ENCODE peak calls at places on chromosome 6, in six cellular contexts. H is IMR-90, Z is H1, C is mesenchymal stem cell, N is trophoblast cell, F is H9. J is an unnamed sample.
A peak's percentile ranks its signal among the peaks of the same experiment; 100 is the strongest.

GRCh38 chr6:136782021-136782770 is 10.1 kb downstream of the MAP3K5 start:
- DNase-seq in H (peak; percentile 79), Z (no peak), C (peak; percentile 45), N (peak; percentile 78), F (no peak), J (no peak)

GRCh38 chr6:89840538-89840937 is 10.9 kb downstream of the CASP8AP2 start:
- DNase-seq in H (peak; percentile 41), Z (no peak), C (no peak), N (no peak), F (no peak), J (no peak)

GRCh38 chr6:13662651-13663334 is 47.7 kb downstream of the NOL7 start:
- DNase-seq in H (no peak), Z (no peak), C (no peak), N (no peak), F (no peak), J (no peak)

GRCh38 chr6:165010556-165011535 is 298.6 kb downstream of the C6orf118 start:
- DNase-seq in H (no peak), Z (no peak), C (peak; percentile 33), N (peak; percentile 91), F (no peak), J (no peak)

GRCh38 chr6:157764346-157765068 is 58.5 kb upstream of the SNX9 start:
- DNase-seq in H (peak; percentile 100), Z (no peak), C (peak; percentile 100), N (peak; percentile 99), F (no peak), J (no peak)

GRCh38 chr6:49556429-49556837 is 6.0 kb downstream of the C6orf141 start:
- DNase-seq in H (peak; percentile 9), Z (no peak), C (peak; percentile 81), N (peak; percentile 74), F (no peak), J (no peak)

GRCh38 chr6:49370518-49370917 is 92.5 kb downstream of the MMUT start:
- DNase-seq in H (no peak), Z (no peak), C (no peak), N (no peak), F (no peak), J (no peak)

GRCh38 chr6:139439278-139439813 is 64.9 kb upstream of the CITED2 start:
- DNase-seq in H (peak; percentile 66), Z (no peak), C (peak; percentile 28), N (peak; percentile 28), F (no peak), J (no peak)

GRCh38 chr6:89433637-89434499 is 916 bp downstream of the ANKRD6 start:
- DNase-seq in H (no peak), Z (no peak), C (no peak), N (peak; percentile 63), F (no peak), J (no peak)

DNA sequence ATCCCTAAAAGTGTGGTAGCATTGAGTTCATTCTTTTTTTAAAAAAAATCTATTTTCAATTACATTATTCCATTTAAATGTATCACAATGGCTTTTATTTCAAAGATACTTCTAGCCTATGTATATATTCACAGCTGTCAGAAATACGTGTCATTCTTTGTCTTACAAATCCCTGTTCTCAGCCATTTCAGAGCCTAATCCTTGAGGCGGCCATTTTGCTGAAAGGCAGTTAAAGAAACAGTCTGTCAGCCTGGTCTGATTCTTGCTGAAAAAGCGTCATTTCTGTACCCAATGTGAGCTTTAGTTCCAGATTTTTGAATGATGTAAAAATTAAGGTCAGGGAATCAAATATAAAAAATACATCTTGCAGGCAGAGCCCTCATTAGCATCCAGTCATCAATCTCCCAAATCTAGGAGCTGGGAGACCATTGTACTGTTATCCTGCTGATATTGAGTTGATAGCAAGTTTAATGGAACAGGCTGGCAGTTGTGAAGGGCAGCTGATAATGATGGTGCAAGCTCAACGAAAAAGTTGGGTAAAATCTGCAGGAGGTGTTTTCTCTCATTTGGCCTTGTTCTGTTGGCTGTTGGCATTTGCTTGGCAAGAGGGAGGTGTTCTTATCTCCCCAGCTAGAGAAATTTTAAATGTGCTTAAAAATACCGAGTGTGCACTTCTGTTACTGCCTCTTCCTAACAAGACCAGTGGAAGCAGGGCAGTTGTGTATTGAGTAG is 314.7 kb downstream of the SOX4 start:
- DNase-seq in H (no peak), Z (no peak), C (no peak), N (no peak), F (no peak), J (no peak)
- H2BK5ac ChIP-seq in H (no peak overlapping the region), Z (no peak overlapping the region), C (no peak overlapping the region), N (no peak overlapping the region), F (peak overlapping the region; percentile 8), J (no peak overlapping the region)

GRCh38 chr6:11332463-11332862 is 100.0 kb upstream of the NEDD9 start:
- DNase-seq in H (no peak), Z (no peak), C (no peak), N (no peak), F (no peak), J (no peak)

GRCh38 chr6:11328613-11329247 is 96.3 kb upstream of the NEDD9 start:
- DNase-seq in H (peak; percentile 80), Z (no peak), C (peak; percentile 78), N (peak; percentile 62), F (no peak), J (no peak)

GRCh38 chr6:11333292-11333849 is 100.9 kb upstream of the NEDD9 start:
- DNase-seq in H (no peak), Z (no peak), C (no peak), N (no peak), F (peak; percentile 39), J (no peak)

GRCh38 chr6:11331136-11331535 is 98.7 kb upstream of the NEDD9 start:
- DNase-seq in H (no peak), Z (no peak), C (no peak), N (no peak), F (no peak), J (no peak)

DNA sequence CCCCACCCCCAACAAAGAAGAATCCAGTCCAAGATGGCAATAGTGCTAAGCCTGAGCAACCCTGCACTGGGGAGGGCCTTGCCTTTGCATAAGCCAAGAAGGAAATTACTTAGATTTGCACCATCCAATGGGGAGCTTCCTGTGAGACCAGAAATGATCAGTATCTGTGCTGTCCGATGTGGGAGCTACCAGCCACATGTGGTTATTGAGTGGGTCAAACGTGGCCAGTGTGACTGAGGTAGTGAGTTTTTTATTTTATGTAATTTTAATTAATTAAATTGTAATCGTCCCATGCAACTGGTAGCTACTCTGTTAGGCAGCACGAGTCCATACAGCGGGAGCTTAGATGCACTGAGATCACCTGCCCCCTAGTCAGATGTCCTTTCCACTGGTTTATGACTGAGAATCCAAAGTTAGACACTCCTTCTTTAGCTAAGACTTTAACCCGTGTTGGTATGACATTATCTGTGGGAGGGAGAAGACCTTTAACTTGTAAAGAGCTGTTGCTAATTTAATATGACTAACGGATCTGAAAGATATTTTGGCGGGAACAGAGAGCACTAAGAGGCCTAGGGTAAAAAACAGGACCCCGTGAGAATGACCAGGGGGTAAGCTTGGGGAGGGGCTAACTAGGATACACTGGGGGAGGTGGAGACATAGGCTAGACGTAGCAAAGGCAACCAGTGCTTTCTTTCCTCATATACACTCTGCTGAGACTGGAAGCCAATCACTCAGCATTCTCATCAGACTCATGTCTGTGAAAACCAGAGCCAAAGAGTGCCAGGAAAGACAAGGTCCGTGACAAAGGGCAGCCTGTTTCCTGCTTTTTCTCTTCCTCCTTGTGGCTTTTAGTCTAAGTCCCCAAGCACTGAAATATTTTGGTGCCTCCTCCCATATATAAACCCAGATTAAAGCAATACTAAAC is 97.6 kb upstream of the NEDD9 start:
- DNase-seq in H (no peak), Z (no peak), C (no peak), N (no peak), F (no peak), J (no peak)
- H3K27ac ChIP-seq in H (no peak overlapping the region), Z (no peak overlapping the region), C (no peak overlapping the region), N (no peak overlapping the region), F (no peak overlapping the region), J (no peak overlapping the region)

GRCh38 chr6:69494595-69494994 is 302.2 kb downstream of the LMBRD1 start:
- DNase-seq in H (no peak), Z (no peak), C (no peak), N (no peak), F (no peak), J (no peak)

GRCh38 chr6:69487688-69488087 is 309.1 kb downstream of the LMBRD1 start:
- DNase-seq in H (no peak), Z (no peak), C (no peak), N (peak; percentile 35), F (no peak), J (no peak)

DNA sequence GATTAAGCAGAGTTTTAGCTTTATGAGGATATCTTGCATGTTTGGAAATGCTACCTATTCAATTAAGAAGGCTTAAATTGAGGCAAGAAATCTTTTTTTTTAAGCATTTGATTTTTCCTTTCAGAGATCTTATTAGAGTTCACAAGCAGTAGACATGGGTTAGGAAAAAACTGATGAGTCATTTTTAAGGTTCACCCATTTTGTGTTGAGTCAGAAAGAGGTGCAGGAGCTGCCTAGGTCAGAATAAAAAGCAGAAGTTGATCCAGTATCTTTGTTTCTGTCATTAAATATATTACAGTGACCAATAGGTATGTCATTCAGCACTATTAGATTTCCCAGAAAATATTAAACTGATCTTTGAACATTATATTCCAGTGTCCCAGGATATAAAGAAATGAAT is 306.8 kb downstream of the LMBRD1 start:
- DNase-seq in H (no peak), Z (no peak), C (no peak), N (no peak), F (no peak), J (no peak)
- H2AFZ ChIP-seq in H (no peak overlapping the region), Z (no peak overlapping the region), C (no peak overlapping the region), N (no peak overlapping the region), F (no peak overlapping the region), J (no peak overlapping the region)

GRCh38 chr6:21828689-21829088 is 235.1 kb downstream of the SOX4 start:
- DNase-seq in H (no peak), Z (no peak), C (no peak), N (no peak), F (no peak), J (no peak)

GRCh38 chr6:21827425-21828192 is 234.1 kb downstream of the SOX4 start:
- DNase-seq in H (peak; percentile 59), Z (no peak), C (peak; percentile 47), N (no peak), F (no peak), J (no peak)

GRCh38 chr6:21826460-21826859 is 232.9 kb downstream of the SOX4 start:
- DNase-seq in H (no peak), Z (no peak), C (no peak), N (peak; percentile 51), F (no peak), J (no peak)

GRCh38 chr6:21824431-21825180 is 231.1 kb downstream of the SOX4 start:
- DNase-seq in H (peak; percentile 50), Z (no peak), C (peak; percentile 60), N (peak; percentile 20), F (no peak), J (no peak)

DNA sequence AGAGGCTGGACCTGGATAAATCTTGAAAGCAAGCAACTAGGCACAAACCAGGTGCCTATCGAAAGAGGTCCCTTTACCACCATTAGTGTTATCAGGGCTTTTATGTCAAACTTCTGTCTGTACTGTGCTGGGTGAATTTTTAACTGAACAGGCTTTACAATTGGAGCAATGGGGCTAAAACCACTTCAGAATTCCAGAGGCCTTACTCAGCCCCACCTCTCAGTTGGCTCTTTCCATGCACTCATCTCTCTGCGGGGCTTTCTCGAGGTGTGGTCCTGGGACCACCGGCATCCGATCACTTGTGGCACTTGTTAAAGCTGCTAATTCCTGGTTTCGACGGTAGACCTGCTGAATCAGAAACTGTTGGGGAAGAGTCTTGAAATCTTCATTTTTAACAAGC is 232.5 kb downstream of the SOX4 start:
- DNase-seq in H (peak; percentile 42), Z (peak; percentile 39), C (peak; percentile 53), N (peak; percentile 46), F (peak; percentile 59), J (peak; percentile 55)
- H2BK5ac ChIP-seq in H (no peak overlapping the region), Z (no peak overlapping the region), C (no peak overlapping the region), N (no peak overlapping the region), F (no peak overlapping the region), J (no peak overlapping the region)

GRCh38 chr6:147017153-147017552 is 187.1 kb upstream of the STXBP5 start:
- DNase-seq in H (no peak), Z (no peak), C (no peak), N (no peak), F (no peak), J (no peak)
- H3K27ac ChIP-seq in H (no peak overlapping the region), Z (no peak overlapping the region), C (no peak overlapping the region), N (no peak overlapping the region), F (no peak overlapping the region), J (no peak overlapping the region)

J was measured in neuronal stem cell.